ENCODE peak calls at places on chromosome 9, in five cellular contexts. U, A, Q, K and M are unnamed samples.

GRCh38 chr9:13175732-13176131 is 103.8 kb downstream of the MPDZ start:
- DNase-seq in U (no peak), A (no peak), Q (no peak), K (no peak), M (no peak)

GRCh38 chr9:16202221-16202620 is 649.4 kb downstream of the CCDC171 start:
- DNase-seq in U (no peak), A (no peak), Q (no peak), K (no peak), M (no peak)

GRCh38 chr9:88234114-88234513 is 95.8 kb upstream of the SPATA31C2 start:
- DNase-seq in U (no peak), A (no peak), Q (no peak), K (no peak), M (no peak)

GRCh38 chr9:136711751-136712689 is at the start of gene DIPK1B:
- DNase-seq in U (no peak), A (peak; percentile 50), Q (no peak), K (no peak), M (no peak)

GRCh38 chr9:76516350-76516749 is 57.4 kb downstream of the GCNT1 start:
- DNase-seq in U (no peak), A (no peak), Q (no peak), K (no peak), M (no peak)

GRCh38 chr9:116190997-116191396 is 37.4 kb downstream of the PAPPA start:
- DNase-seq in U (peak; percentile 95), A (no peak), Q (peak; percentile 60), K (no peak), M (peak; percentile 97)

GRCh38 chr9:32351845-32352244 is 32.6 kb upstream of the ACO1 start:
- DNase-seq in U (peak; percentile 58), A (no peak), Q (no peak), K (no peak), M (no peak)

GRCh38 chr9:37082214-37082765 is 38.1 kb upstream of the ZCCHC7 start:
- DNase-seq in U (no peak), A (no peak), Q (no peak), K (no peak), M (no peak)

GRCh38 chr9:38233343-38233742 is 159.2 kb upstream of the ALDH1B1 start:
- DNase-seq in U (no peak), A (no peak), Q (no peak), K (no peak), M (no peak)

GRCh38 chr9:91422832-91423711 is 560 bp downstream of the NFIL3 start:
- DNase-seq in U (peak; percentile 65), A (peak; percentile 45), Q (peak; percentile 35), K (peak; percentile 80), M (peak; percentile 63)

GRCh38 chr9:128124873-128125574 is 2.5 kb downstream of the PTGES2 start:
- DNase-seq in U (peak; percentile 55), A (peak; percentile 64), Q (no peak), K (no peak), M (peak; percentile 31)

GRCh38 chr9:126363250-126363649 is 36.6 kb downstream of the MVB12B start:
- DNase-seq in U (no peak), A (no peak), Q (no peak), K (no peak), M (no peak)

GRCh38 chr9:112541690-112542089 is 55.1 kb downstream of the KIAA1958 start:
- DNase-seq in U (no peak), A (no peak), Q (peak; percentile 19), K (no peak), M (no peak)

GRCh38 chr9:137691648-137692357 is 73.0 kb downstream of the EHMT1 start:
- DNase-seq in U (no peak), A (no peak), Q (no peak), K (no peak), M (no peak)

GRCh38 chr9:135068776-135069415 is 18.6 kb upstream of the OLFM1 start:
- DNase-seq in U (no peak), A (no peak), Q (no peak), K (no peak), M (no peak)

GRCh38 chr9:133087429-133088145 is 25.8 kb downstream of the CEL start:
- DNase-seq in U (no peak), A (no peak), Q (no peak), K (no peak), M (no peak)

GRCh38 chr9:16521868-16522381 is 348.5 kb downstream of the BNC2 start:
- DNase-seq in U (peak; percentile 98), A (no peak), Q (peak; percentile 86), K (no peak), M (peak; percentile 70)

GRCh38 chr9:121609845-121610637 is 41.4 kb upstream of the DAB2IP start:
- DNase-seq in U (peak; percentile 82), A (no peak), Q (peak; percentile 45), K (no peak), M (peak; percentile 50)

GRCh38 chr9:18138676-18139075 is 335.3 kb upstream of the ADAMTSL1 start:
- DNase-seq in U (no peak), A (no peak), Q (no peak), K (no peak), M (no peak)

GRCh38 chr9:2321523-2322148 is 300.0 kb upstream of the VLDLR start:
- DNase-seq in U (no peak), A (no peak), Q (no peak), K (no peak), M (no peak)

GRCh38 chr9:120846251-120846869 is 3.6 kb upstream of the PSMD5 start:
- DNase-seq in U (no peak), A (no peak), Q (no peak), K (no peak), M (no peak)

GRCh38 chr9:109453210-109453842 is 44.8 kb downstream of the PTPN3 start:
- DNase-seq in U (peak; percentile 94), A (no peak), Q (no peak), K (no peak), M (peak; percentile 74)

GRCh38 chr9:36102742-36103495 is 33.6 kb upstream of the GLIPR2 start:
- DNase-seq in U (peak; percentile 67), A (peak; percentile 66), Q (peak; percentile 34), K (peak; percentile 77), M (peak; percentile 83)

GRCh38 chr9:85501474-85501873 is 240.3 kb downstream of the AGTPBP1 start:
- DNase-seq in U (no peak), A (no peak), Q (no peak), K (no peak), M (no peak)

GRCh38 chr9:98136489-98136888 is 17.5 kb upstream of the TRIM14 start:
- DNase-seq in U (no peak), A (no peak), Q (no peak), K (no peak), M (no peak)

GRCh38 chr9:109289931-109290330 is 30.9 kb downstream of the EPB41L4B start:
- DNase-seq in U (no peak), A (no peak), Q (no peak), K (no peak), M (no peak)

GRCh38 chr9:79665383-79665782 is 93.6 kb downstream of the TLE4 start:
- DNase-seq in U (no peak), A (no peak), Q (no peak), K (no peak), M (no peak)